ENCODE peak calls at places on chromosome 15, in five cellular contexts. J is HTR-8/SVneo, L is LHCN-M2, C is neuronal stem cell, D is A172. U is an unnamed sample.

GRCh38 chr15:39171944-39172368 is 408.9 kb upstream of the THBS1 start:
- DNase-seq in L (peak), D (peak), C (peak), J (peak), U (peak)

GRCh38 chr15:48550822-48551525 is 94.5 kb downstream of the FBN1 start:
- DNase-seq in C (no peak), J (no peak), D (no peak), L (no peak), U (peak)

GRCh38 chr15:65085990-65086679 is 9.6 kb downstream of the KBTBD13 start:
- DNase-seq in D (peak), J (peak), L (peak), C (no peak), U (no peak)

GRCh38 chr15:25178835-25179672 is 224.3 kb downstream of the SNRPN start:
- DNase-seq in D (no peak), L (no peak), J (no peak), C (no peak), U (no peak)

GRCh38 chr15:33226559-33227181 is 32.2 kb upstream of the FMN1 start:
- DNase-seq in L (peak), D (peak), J (no peak), C (no peak), U (peak)

GRCh38 chr15:89003865-89004725 is 84.2 kb upstream of the ABHD2 start:
- DNase-seq in C (peak), J (peak), D (peak), L (peak), U (peak)

GRCh38 chr15:69794643-69795461 is 302.9 kb downstream of the TLE3 start:
- DNase-seq in J (peak), D (peak), L (no peak), C (no peak), U (peak)

GRCh38 chr15:38061856-38062649 is 127.6 kb downstream of the TMCO5A start:
- DNase-seq in L (peak), C (no peak), D (no peak), J (no peak), U (peak)

GRCh38 chr15:87365221-87365620 is 891.3 kb downstream of the NTRK3 start:
- DNase-seq in C (no peak), L (peak), J (peak), D (peak), U (peak)

GRCh38 chr15:77634266-77634962 is 1.7 kb upstream of the LINGO1 start:
- DNase-seq in L (peak), C (peak), J (no peak), D (peak), U (peak)

GRCh38 chr15:63985221-63986184 is 60.8 kb downstream of the DAPK2 start:
- DNase-seq in J (no peak), D (no peak), C (no peak), L (no peak), U (no peak)

GRCh38 chr15:71571641-71572040 is 238.7 kb upstream of the NR2E3 start:
- DNase-seq in L (no peak), D (no peak), J (no peak), C (no peak), U (no peak)

GRCh38 chr15:75024102-75024636 is 779 bp downstream of the PPCDC start:
- DNase-seq in J (no peak), C (no peak), L (peak), D (peak), U (peak)

GRCh38 chr15:60840306-60840702 is 361.4 kb upstream of the ICE2 start:
- DNase-seq in D (peak), L (peak), J (no peak), C (no peak), U (no peak)

GRCh38 chr15:34716111-34716510 is 38.7 kb downstream of the GJD2 start:
- DNase-seq in C (no peak), D (no peak), L (no peak), J (no peak), U (no peak)

GRCh38 chr15:38111070-38111469 is 141.6 kb upstream of the SPRED1 start:
- DNase-seq in C (no peak), J (no peak), D (no peak), L (no peak), U (no peak)

GRCh38 chr15:84690342-84690741 is 25.6 kb downstream of the SEC11A start:
- DNase-seq in D (no peak), J (no peak), L (no peak), C (no peak), U (no peak)

GRCh38 chr15:87907676-87908446 is 348.7 kb downstream of the NTRK3 start:
- DNase-seq in D (no peak), L (no peak), C (no peak), J (no peak), U (no peak)

GRCh38 chr15:71806452-71806931 is 3.9 kb upstream of the NR2E3 start:
- DNase-seq in L (peak), J (peak), D (peak), C (no peak), U (peak)